ENCODE peak calls at places on chromosomes 16 and 17, in seven cellular contexts. N, H, J, T, B, R and S are unnamed samples.

GRCh38 chr16:15440852-15441251 is 6.5 kb downstream of the BMERB1 start:
- DNase-seq in N (peak), H (no peak), J (no peak), T (no peak), B (no peak), R (peak), S (no peak)

GRCh38 chr16:47018223-47018891 is 44.9 kb upstream of the DNAJA2 start:
- DNase-seq in N (peak), H (peak), J (peak), T (peak), B (no peak), R (no peak), S (peak)

GRCh38 chr17:82230627-82231311 is 1.9 kb downstream of the SLC16A3 start:
- DNase-seq in N (peak), H (peak), J (peak), T (peak), B (no peak), R (peak), S (no peak)

GRCh38 chr17:47603830-47604229 is 45.9 kb upstream of the KPNB1 start:
- DNase-seq in N (no peak), H (no peak), J (no peak), T (no peak), B (no peak), R (no peak), S (no peak)

GRCh38 chr17:67200727-67201301 is 44.2 kb downstream of the HELZ start:
- DNase-seq in N (no peak), H (no peak), J (no peak), T (no peak), B (no peak), R (peak), S (no peak)

GRCh38 chr17:10062757-10063385 is 135.5 kb downstream of the GAS7 start:
- DNase-seq in N (no peak), H (peak), J (no peak), T (no peak), B (no peak), R (no peak), S (no peak)

GRCh38 chr16:4588961-4589360 is 25.7 kb downstream of the UBALD1 start:
- DNase-seq in N (no peak), H (no peak), J (no peak), T (no peak), B (no peak), R (no peak), S (no peak)

GRCh38 chr17:67993153-67993997 is 2.9 kb downstream of the C17orf58 start:
- DNase-seq in N (peak), H (peak), J (peak), T (peak), B (peak), R (peak), S (no peak)

GRCh38 chr17:42520540-42520951 is 15.5 kb upstream of the NAGLU start:
- DNase-seq in N (no peak), H (no peak), J (no peak), T (peak), B (no peak), R (no peak), S (no peak)

GRCh38 chr17:35560703-35561102 is at the start of gene SLFN14:
- DNase-seq in N (no peak), H (no peak), J (no peak), T (no peak), B (no peak), R (no peak), S (no peak)

GRCh38 chr16:23710008-23710407 is 3.0 kb downstream of the ERN2 start:
- DNase-seq in N (no peak), H (no peak), J (no peak), T (no peak), B (no peak), R (no peak), S (no peak)

GRCh38 chr16:67397451-67397801 is 4.1 kb upstream of the TPPP3 start:
- DNase-seq in N (no peak), H (no peak), J (no peak), T (no peak), B (no peak), R (no peak), S (no peak)

GRCh38 chr17:8803531-8804416 is 4.6 kb upstream of the MFSD6L start:
- DNase-seq in N (no peak), H (no peak), J (no peak), T (no peak), B (no peak), R (no peak), S (no peak)

GRCh38 chr16:84294196-84295142 is at the start of gene WFDC1:
- DNase-seq in N (no peak), H (no peak), J (no peak), T (no peak), B (no peak), R (peak), S (no peak)

GRCh38 chr17:42282478-42283080 is 5.7 kb upstream of the STAT5A start:
- DNase-seq in N (no peak), H (no peak), J (peak), T (no peak), B (no peak), R (no peak), S (no peak)

GRCh38 chr17:57962441-57963148 is 7.4 kb upstream of the CUEDC1 start:
- DNase-seq in N (no peak), H (no peak), J (no peak), T (no peak), B (no peak), R (no peak), S (no peak)

GRCh38 chr17:62723842-62724241 is 84.3 kb downstream of the MARCHF10 start:
- DNase-seq in N (no peak), H (no peak), J (no peak), T (no peak), B (no peak), R (no peak), S (no peak)

GRCh38 chr16:89216315-89217137 is 977 bp upstream of the ZNF778 start:
- DNase-seq in N (peak), H (peak), J (peak), T (peak), B (peak), R (peak), S (peak)